ENCODE peak calls at places on chromosomes 3 and 15, in four cellular contexts. Y is aorta, V is mammary epithelial cell, J is osteoblast. T is an unnamed sample.

GRCh38 chr3:185328324-185329004 is 34.5 kb upstream of the MAP3K13 start:
- DNase-seq in Y (no peak), V (no peak), J (no peak), T (no peak)

GRCh38 chr3:107590786-107591185 is 68.0 kb downstream of the BBX start:
- DNase-seq in Y (no peak), V (no peak), J (no peak), T (no peak)

GRCh38 chr3:9023191-9023590 is 59.9 kb upstream of the RAD18 start:
- DNase-seq in Y (no peak), V (no peak), J (no peak), T (no peak)

GRCh38 chr3:52288674-52289073 is 1.0 kb downstream of the GLYCTK start:
- DNase-seq in Y (no peak), V (no peak), J (peak; percentile 26), T (no peak)

GRCh38 chr3:127141921-127142730 is 50.8 kb upstream of the PRR23E start:
- DNase-seq in Y (no peak), V (peak; percentile 57), J (no peak), T (no peak)

GRCh38 chr3:184368804-184369183 is 7.3 kb downstream of the POLR2H start:
- DNase-seq in Y (peak; percentile 87), V (no peak), J (peak; percentile 96), T (no peak)

GRCh38 chr15:25847066-25847465 is 16.1 kb downstream of the ATP10A start:
- DNase-seq in Y (no peak), V (no peak), J (no peak), T (no peak)

GRCh38 chr3:5497497-5497896 is 310.0 kb downstream of the EDEM1 start:
- DNase-seq in Y (no peak), V (no peak), J (no peak), T (no peak)

GRCh38 chr15:62739507-62739906 is 303.0 kb upstream of the TPM1 start:
- DNase-seq in Y (no peak), V (peak; percentile 60), J (peak; percentile 89), T (no peak)

GRCh38 chr3:159844801-159845261 is 143.8 kb upstream of the IL12A start:
- DNase-seq in Y (no peak), V (no peak), J (no peak), T (no peak)

GRCh38 chr3:159848348-159849118 is 140.1 kb upstream of the IL12A start:
- DNase-seq in Y (no peak), V (no peak), J (no peak), T (no peak)

GRCh38 chr3:159845737-159846136 is 142.9 kb upstream of the IL12A start:
- DNase-seq in Y (no peak), V (no peak), J (no peak), T (no peak)

GRCh38 chr3:159844383-159844730 is 144.3 kb upstream of the IL12A start:
- DNase-seq in Y (no peak), V (no peak), J (no peak), T (no peak)

DNA sequence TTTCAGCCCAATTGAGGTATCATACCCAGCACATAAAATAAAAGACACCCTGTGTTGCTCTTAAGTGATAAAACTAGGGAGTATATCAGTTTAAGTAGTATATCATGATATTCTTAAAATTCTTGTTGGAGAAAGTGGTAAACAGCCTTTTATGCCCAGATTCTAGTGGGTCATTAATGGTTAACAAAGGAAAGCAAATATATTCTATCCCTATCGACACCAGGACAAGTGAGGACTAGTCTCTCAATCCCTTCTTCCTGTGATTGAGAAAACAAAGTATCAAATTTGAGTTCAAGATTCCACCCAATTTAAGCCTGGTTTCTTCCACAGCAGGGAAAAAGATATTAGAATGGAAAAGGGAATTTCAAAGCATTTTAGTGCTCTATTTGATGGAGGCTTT is 142.4 kb upstream of the IL12A start:
- DNase-seq in Y (no peak), V (peak; percentile 32), J (no peak), T (no peak)
- H3K27ac ChIP-seq in Y (no peak overlapping the region), V (peak overlapping the region; percentile 52), J (no peak overlapping the region), T (peak overlapping the region; percentile 61)

GRCh38 chr15:20355256-20355868 is 186.2 kb downstream of the GOLGA6L6 start:
- DNase-seq in Y (peak; percentile 79), V (no peak), J (peak; percentile 87), T (peak; percentile 67)

GRCh38 chr15:20357139-20358065 is 184.2 kb downstream of the GOLGA6L6 start:
- DNase-seq in Y (peak; percentile 83), V (no peak), J (peak; percentile 88), T (peak; percentile 80)

GRCh38 chr15:20358066-20358780 is 183.4 kb downstream of the GOLGA6L6 start:
- DNase-seq in Y (peak; percentile 83), V (no peak), J (peak; percentile 58), T (peak; percentile 78)

GRCh38 chr15:20358781-20359414 is 182.7 kb downstream of the GOLGA6L6 start:
- DNase-seq in Y (no peak), V (no peak), J (peak; percentile 75), T (no peak)

DNA sequence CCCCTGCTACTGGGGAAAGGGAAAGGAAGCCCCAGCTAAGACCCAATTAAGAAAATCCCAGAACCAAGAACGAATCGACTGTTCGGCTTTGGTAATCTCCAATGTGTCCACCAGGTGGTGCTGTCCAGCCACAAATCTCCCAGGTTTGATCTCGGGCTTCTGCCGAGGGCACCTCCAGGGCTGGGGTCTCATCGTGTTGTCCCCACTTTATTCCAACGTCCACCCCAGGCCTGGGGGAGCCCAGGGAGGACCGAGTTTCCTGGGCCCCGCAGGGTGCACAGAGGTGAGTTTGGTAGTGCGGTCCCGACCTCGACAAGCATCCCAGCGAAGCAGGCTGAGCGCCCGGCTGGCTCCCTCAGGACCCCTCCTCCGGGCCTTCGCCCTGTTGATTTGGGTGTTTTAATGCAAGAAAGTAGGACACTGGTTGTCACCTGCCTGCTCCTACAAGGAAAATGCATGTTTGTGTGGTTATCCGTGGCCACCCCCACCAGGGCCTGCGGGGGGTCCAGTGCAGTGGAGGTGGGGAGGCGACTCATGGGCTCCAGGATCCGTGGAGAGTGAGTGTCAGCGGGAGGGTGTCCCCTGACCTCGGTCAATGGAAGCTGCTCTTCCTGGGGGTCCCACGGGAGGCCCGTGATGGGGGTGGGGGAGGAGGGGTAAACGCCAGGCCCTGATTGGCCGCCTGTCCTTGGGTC is 185.0 kb downstream of the GOLGA6L6 start:
- DNase-seq in Y (peak; percentile 84), V (no peak), J (peak; percentile 95), T (peak; percentile 73)
- H3K9me3 ChIP-seq in Y (peaks cover 2% of the 10 kb centered on the region), V (no peaks in the 10 kb centered on the region), J (peaks cover 21% of the 10 kb centered on the region), T (no peaks in the 10 kb centered on the region)

GRCh38 chr15:31338318-31338878 is 11.8 kb downstream of the KLF13 start:
- DNase-seq in Y (no peak), V (no peak), J (peak; percentile 71), T (no peak)
- H3K4me1 ChIP-seq in Y (no peaks in the 10 kb centered on the region), V (peaks cover 32% of the 10 kb centered on the region), J (peaks cover 21% of the 10 kb centered on the region), T (peaks cover 19% of the 10 kb centered on the region)

DNA sequence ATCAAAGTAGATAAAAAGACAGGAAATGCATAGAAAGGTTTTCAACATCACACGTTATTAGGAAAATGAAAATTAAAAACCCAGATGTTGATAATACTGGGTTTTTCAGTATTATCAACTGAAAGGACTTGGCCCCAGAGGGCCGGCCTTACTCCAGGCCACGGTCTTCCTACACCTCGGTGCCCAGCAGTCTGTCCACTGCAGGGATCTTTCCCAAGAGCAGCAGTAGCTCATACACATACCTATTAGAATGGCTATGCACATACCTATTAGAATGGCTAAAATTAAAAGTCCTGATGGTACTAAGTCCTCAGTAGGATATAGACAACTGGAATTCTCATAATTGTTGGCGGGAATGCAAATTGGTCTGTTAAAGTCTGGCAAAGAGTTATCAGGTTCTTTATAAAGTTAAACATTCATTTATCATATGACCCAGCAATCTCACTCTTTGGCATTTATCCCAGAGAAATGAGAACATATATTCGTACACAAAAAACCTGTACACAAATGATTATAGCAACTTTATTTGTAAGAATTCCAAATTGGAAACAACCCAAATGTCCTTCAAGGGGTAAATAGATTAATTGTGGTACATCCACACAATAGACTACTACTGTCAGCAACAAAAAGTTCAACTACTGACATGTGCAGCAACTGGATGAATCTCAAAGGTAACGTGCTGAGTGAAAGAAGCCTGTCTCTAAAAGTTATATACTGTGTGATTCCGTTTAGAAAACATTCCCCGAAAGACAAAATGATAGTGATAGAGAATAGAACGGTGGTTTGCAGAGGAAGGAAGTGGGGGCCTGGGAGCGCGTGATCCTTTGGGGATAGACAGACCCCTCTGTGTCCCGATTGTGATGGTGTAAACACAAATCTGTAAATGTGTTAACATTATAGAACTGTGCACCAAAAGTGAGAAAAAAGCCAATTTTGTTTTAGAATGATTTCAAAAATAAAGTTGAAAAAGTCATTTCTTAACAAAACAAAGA is 62.3 kb downstream of the MCTP2 start:
- DNase-seq in Y (no peak), V (no peak), J (no peak), T (no peak)
- H3K27ac ChIP-seq in Y (no peak overlapping the region), V (no peak overlapping the region), J (no peak overlapping the region), T (no peak overlapping the region)